ENCODE peak calls at places on chromosomes 2 and 18, in ten cellular contexts. One of them, this sample, is unnamed. For H3K4me1, the result is how much of the 10 kb centered on the place peaks cover.

GRCh38 chr18:50611529-50611941 is 51.6 kb downstream of the MAPK4 start:
- DNase-seq in endothelial cell of umbilical vein: no peak
- DNase-seq in neural progenitor cell: no peak
- DNase-seq in body of pancreas: no peak
- DNase-seq in adrenal gland: peak
- DNase-seq in PC-9: no peak
- DNase-seq in neuronal stem cell: no peak
- DNase-seq in testis: peak
- DNase-seq in heart right ventricle: no peak
- DNase-seq in mucosa of descending colon: no peak
- DNase-seq in this sample: no peak

GRCh38 chr2:23753291-23754006 is 173.5 kb downstream of the ATAD2B start:
- DNase-seq in heart right ventricle: no peak
- DNase-seq in body of pancreas: no peak
- DNase-seq in endothelial cell of umbilical vein: no peak
- DNase-seq in testis: no peak
- DNase-seq in PC-9: no peak
- DNase-seq in adrenal gland: no peak
- DNase-seq in neural progenitor cell: no peak
- DNase-seq in neuronal stem cell: no peak
- DNase-seq in mucosa of descending colon: no peak
- DNase-seq in this sample: no peak

GRCh38 chr18:79439201-79440023 is 43.7 kb downstream of the NFATC1 start:
- DNase-seq in body of pancreas: no peak
- DNase-seq in PC-9: no peak
- DNase-seq in testis: no peak
- DNase-seq in adrenal gland: no peak
- DNase-seq in endothelial cell of umbilical vein: no peak
- DNase-seq in mucosa of descending colon: no peak
- DNase-seq in heart right ventricle: no peak
- DNase-seq in neural progenitor cell: no peak
- DNase-seq in neuronal stem cell: no peak
- DNase-seq in this sample: no peak

GRCh38 chr2:152861349-152861942 is 143.0 kb downstream of the ARL6IP6 start:
- DNase-seq in endothelial cell of umbilical vein: peak
- DNase-seq in mucosa of descending colon: no peak
- DNase-seq in testis: peak
- DNase-seq in neuronal stem cell: no peak
- DNase-seq in adrenal gland: no peak
- DNase-seq in body of pancreas: peak
- DNase-seq in heart right ventricle: peak
- DNase-seq in PC-9: peak
- DNase-seq in neural progenitor cell: peak
- DNase-seq in this sample: no peak

GRCh38 chr2:166647935-166648334 is 153.9 kb upstream of the SCN7A start:
- DNase-seq in testis: no peak
- DNase-seq in PC-9: no peak
- DNase-seq in neuronal stem cell: no peak
- DNase-seq in mucosa of descending colon: no peak
- DNase-seq in adrenal gland: no peak
- DNase-seq in heart right ventricle: no peak
- DNase-seq in endothelial cell of umbilical vein: no peak
- DNase-seq in neural progenitor cell: no peak
- DNase-seq in body of pancreas: no peak
- DNase-seq in this sample: no peak

GRCh38 chr2:26401739-26402541 is at the start of gene DRC1:
- DNase-seq in neuronal stem cell: peak
- DNase-seq in neural progenitor cell: peak
- DNase-seq in endothelial cell of umbilical vein: peak
- DNase-seq in adrenal gland: peak
- DNase-seq in PC-9: peak
- DNase-seq in heart right ventricle: peak
- DNase-seq in body of pancreas: peak
- DNase-seq in mucosa of descending colon: peak
- DNase-seq in testis: peak
- DNase-seq in this sample: peak

GRCh38 chr18:55587341-55588000 is 521 bp downstream of the TCF4 start:
- DNase-seq in heart right ventricle: peak
- DNase-seq in body of pancreas: no peak
- DNase-seq in PC-9: no peak
- DNase-seq in adrenal gland: peak
- DNase-seq in endothelial cell of umbilical vein: peak
- DNase-seq in neuronal stem cell: no peak
- DNase-seq in neural progenitor cell: peak
- DNase-seq in testis: peak
- DNase-seq in mucosa of descending colon: no peak
- DNase-seq in this sample: peak

GRCh38 chr2:150479075-150479915 is 8.2 kb downstream of the RND3 start:
- DNase-seq in endothelial cell of umbilical vein: peak
- DNase-seq in neural progenitor cell: no peak
- DNase-seq in neuronal stem cell: no peak
- DNase-seq in mucosa of descending colon: no peak
- DNase-seq in testis: no peak
- DNase-seq in body of pancreas: no peak
- DNase-seq in heart right ventricle: no peak
- DNase-seq in adrenal gland: no peak
- DNase-seq in PC-9: peak
- DNase-seq in this sample: no peak

GRCh38 chr2:164145093-164145987 is 409.5 kb upstream of the FIGN start:
- DNase-seq in adrenal gland: no peak
- DNase-seq in PC-9: no peak
- DNase-seq in testis: no peak
- DNase-seq in body of pancreas: no peak
- DNase-seq in endothelial cell of umbilical vein: no peak
- DNase-seq in neuronal stem cell: no peak
- DNase-seq in mucosa of descending colon: no peak
- DNase-seq in neural progenitor cell: no peak
- DNase-seq in heart right ventricle: no peak
- DNase-seq in this sample: no peak

GRCh38 chr2:157741819-157742484 is 113.3 kb upstream of the ACVR1C start:
- DNase-seq in adrenal gland: no peak
- DNase-seq in endothelial cell of umbilical vein: no peak
- DNase-seq in heart right ventricle: no peak
- DNase-seq in mucosa of descending colon: no peak
- DNase-seq in PC-9: no peak
- DNase-seq in testis: no peak
- DNase-seq in neuronal stem cell: no peak
- DNase-seq in neural progenitor cell: no peak
- DNase-seq in body of pancreas: no peak
- DNase-seq in this sample: no peak

GRCh38 chr2:10977003-10977402 is 65.3 kb downstream of the KCNF1 start:
- DNase-seq in heart right ventricle: no peak
- DNase-seq in body of pancreas: no peak
- DNase-seq in adrenal gland: no peak
- DNase-seq in mucosa of descending colon: no peak
- DNase-seq in neuronal stem cell: no peak
- DNase-seq in endothelial cell of umbilical vein: no peak
- DNase-seq in neural progenitor cell: no peak
- DNase-seq in PC-9: no peak
- DNase-seq in testis: no peak
- DNase-seq in this sample: no peak

GRCh38 chr2:127735044-127735443 is 33.7 kb downstream of the SFT2D3 start:
- DNase-seq in heart right ventricle: no peak
- DNase-seq in body of pancreas: no peak
- DNase-seq in testis: no peak
- DNase-seq in endothelial cell of umbilical vein: no peak
- DNase-seq in adrenal gland: no peak
- DNase-seq in PC-9: no peak
- DNase-seq in neural progenitor cell: no peak
- DNase-seq in mucosa of descending colon: no peak
- DNase-seq in neuronal stem cell: no peak
- DNase-seq in this sample: no peak

GRCh38 chr2:43210125-43210466 is 16.3 kb downstream of the ZFP36L2 start:
- DNase-seq in neural progenitor cell: no peak
- DNase-seq in endothelial cell of umbilical vein: no peak
- DNase-seq in PC-9: no peak
- DNase-seq in adrenal gland: no peak
- DNase-seq in body of pancreas: no peak
- DNase-seq in mucosa of descending colon: peak
- DNase-seq in testis: no peak
- DNase-seq in heart right ventricle: no peak
- DNase-seq in neuronal stem cell: no peak
- DNase-seq in this sample: no peak

DNA sequence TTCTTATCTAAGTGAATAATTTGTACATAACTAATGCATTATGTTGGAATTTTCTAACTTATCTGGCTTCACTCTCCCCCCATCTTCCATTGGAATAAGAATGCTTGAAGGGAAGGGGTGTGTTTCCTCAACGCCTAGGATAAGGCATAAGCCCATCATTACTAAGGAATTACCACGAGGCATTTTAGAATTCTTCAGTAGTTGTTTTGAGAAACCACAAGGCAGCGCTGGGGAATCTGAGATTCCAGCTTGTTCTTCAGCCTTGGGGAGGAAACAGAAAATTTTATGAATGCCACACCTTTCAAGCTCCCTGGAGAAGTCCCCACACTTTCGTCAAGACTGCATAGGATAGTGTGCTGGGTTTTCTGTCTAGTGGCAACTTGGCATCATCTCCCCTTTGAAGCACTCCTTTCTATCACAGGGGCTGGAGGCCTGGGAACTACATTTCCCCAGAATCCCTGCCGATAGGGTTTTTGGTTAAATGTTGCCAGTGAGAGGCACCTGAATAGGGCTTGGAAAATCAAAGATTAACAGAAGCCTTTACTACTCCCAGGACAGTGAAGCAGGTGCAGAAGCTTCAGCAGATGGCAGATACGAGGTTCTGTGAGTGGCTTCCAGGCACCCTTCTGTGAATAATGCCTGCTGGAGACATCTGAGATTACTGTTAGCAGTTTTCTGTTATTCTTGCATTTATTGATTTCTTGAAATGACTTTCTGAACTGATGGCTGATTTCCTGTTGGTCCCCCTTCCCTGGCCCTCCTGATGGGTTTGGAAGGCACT is 192.7 kb upstream of the REV1 start:
- DNase-seq in body of pancreas: no peak
- DNase-seq in endothelial cell of umbilical vein: no peak
- DNase-seq in neuronal stem cell: no peak
- DNase-seq in mucosa of descending colon: no peak
- DNase-seq in PC-9: no peak
- DNase-seq in testis: no peak
- DNase-seq in heart right ventricle: no peak
- DNase-seq in adrenal gland: no peak
- DNase-seq in neural progenitor cell: no peak
- DNase-seq in this sample: no peak
- H3K4me1 ChIP-seq in body of pancreas: under half
- H3K4me1 ChIP-seq in endothelial cell of umbilical vein: under half
- H3K4me1 ChIP-seq in neuronal stem cell: under half
- H3K4me1 ChIP-seq in mucosa of descending colon: under half
- H3K4me1 ChIP-seq in PC-9: under half
- H3K4me1 ChIP-seq in testis: under half
- H3K4me1 ChIP-seq in heart right ventricle: under half
- H3K4me1 ChIP-seq in adrenal gland: under half
- H3K4me1 ChIP-seq in neural progenitor cell: under half
- H3K4me1 ChIP-seq in this sample: under half

DNA sequence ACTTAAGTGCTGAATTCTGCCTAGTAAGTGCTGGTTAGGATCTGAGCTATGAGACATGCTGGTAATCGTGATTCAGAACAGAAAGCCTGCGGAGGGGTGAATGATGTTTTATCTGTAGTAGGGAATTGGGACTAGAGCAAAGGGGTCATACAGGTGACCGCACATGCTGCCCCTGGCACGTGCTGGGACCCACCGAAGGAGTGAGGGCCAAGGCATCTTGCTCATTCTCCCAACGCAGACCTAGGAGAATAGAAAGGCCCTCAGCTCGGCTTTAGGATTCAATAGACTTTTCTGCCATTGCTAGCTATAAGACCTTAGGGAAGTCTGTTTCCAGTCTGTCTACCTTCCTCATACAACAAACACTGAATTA is 8.8 kb upstream of the SMAD7 start:
- DNase-seq in PC-9: no peak
- DNase-seq in body of pancreas: no peak
- DNase-seq in neuronal stem cell: no peak
- DNase-seq in heart right ventricle: no peak
- DNase-seq in testis: no peak
- DNase-seq in adrenal gland: no peak
- DNase-seq in mucosa of descending colon: no peak
- DNase-seq in neural progenitor cell: no peak
- DNase-seq in endothelial cell of umbilical vein: no peak
- DNase-seq in this sample: no peak
- H3K4me1 ChIP-seq in PC-9: under half
- H3K4me1 ChIP-seq in body of pancreas: under half
- H3K4me1 ChIP-seq in neuronal stem cell: under half
- H3K4me1 ChIP-seq in heart right ventricle: under half
- H3K4me1 ChIP-seq in testis: under half
- H3K4me1 ChIP-seq in adrenal gland: under half
- H3K4me1 ChIP-seq in mucosa of descending colon: under half
- H3K4me1 ChIP-seq in neural progenitor cell: under half
- H3K4me1 ChIP-seq in endothelial cell of umbilical vein: under half
- H3K4me1 ChIP-seq in this sample: under half

DNA sequence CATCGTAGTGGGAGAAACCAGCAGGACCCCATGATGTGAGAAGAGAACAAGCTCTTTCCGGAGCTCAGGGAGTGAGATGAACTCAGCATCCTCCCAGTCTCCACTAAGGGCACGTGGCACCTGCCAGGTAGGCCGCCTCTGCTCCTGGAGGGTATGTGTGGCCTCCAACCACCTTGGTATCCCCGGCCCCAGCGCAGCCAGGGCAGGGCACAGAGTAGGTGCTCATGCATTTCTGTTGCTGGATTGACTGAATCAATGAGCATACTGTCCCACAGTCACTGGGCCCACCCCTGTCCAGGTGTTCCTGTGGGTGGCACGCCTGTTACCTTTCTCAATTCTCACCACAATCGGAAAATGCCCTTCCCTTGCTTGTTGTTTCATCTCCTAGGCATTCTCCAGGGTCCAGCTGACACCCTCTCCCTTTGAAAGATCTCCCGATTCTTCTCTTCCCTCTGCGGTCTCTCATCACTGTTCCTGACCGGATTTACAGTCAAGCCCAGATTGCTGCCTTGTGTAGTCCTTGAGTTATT is 138.5 kb upstream of the SMAD2 start:
- DNase-seq in neuronal stem cell: no peak
- DNase-seq in mucosa of descending colon: no peak
- DNase-seq in body of pancreas: no peak
- DNase-seq in heart right ventricle: no peak
- DNase-seq in neural progenitor cell: no peak
- DNase-seq in endothelial cell of umbilical vein: no peak
- DNase-seq in PC-9: no peak
- DNase-seq in testis: no peak
- DNase-seq in adrenal gland: no peak
- DNase-seq in this sample: no peak
- H3K4me1 ChIP-seq in neuronal stem cell: under half
- H3K4me1 ChIP-seq in mucosa of descending colon: under half
- H3K4me1 ChIP-seq in body of pancreas: under half
- H3K4me1 ChIP-seq in heart right ventricle: under half
- H3K4me1 ChIP-seq in neural progenitor cell: under half
- H3K4me1 ChIP-seq in endothelial cell of umbilical vein: under half
- H3K4me1 ChIP-seq in PC-9: under half
- H3K4me1 ChIP-seq in testis: under half
- H3K4me1 ChIP-seq in adrenal gland: under half
- H3K4me1 ChIP-seq in this sample: under half

DNA sequence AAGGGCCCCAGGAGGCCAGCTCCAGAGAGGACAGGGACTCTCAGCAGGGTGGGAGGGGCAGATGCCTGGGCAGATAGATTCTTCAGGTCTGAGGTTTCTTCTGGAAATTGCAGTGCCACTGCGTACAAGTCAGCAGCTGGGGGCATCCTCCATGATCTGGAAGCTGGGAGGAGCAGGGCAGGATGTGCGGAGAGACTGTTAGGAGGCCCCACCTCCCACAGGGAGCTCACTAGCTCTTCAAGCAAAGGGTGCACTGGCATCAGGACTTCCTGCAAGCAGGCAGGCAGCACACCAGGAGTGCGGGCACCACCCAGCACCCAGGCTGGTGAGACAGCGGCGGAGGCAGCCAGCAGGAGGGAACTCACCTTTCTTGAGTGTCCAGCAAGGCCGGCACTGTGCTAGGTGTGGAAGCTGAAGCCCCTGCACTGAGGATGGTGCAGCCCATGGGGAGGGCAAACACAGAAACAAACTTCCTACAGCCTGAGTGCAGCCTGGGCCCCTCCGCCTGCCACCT is 100.8 kb upstream of the ID2 start:
- DNase-seq in testis: no peak
- DNase-seq in neural progenitor cell: no peak
- DNase-seq in heart right ventricle: no peak
- DNase-seq in endothelial cell of umbilical vein: no peak
- DNase-seq in PC-9: no peak
- DNase-seq in adrenal gland: no peak
- DNase-seq in neuronal stem cell: no peak
- DNase-seq in mucosa of descending colon: peak
- DNase-seq in body of pancreas: no peak
- DNase-seq in this sample: no peak
- H3K4me1 ChIP-seq in testis: under half
- H3K4me1 ChIP-seq in neural progenitor cell: under half
- H3K4me1 ChIP-seq in heart right ventricle: under half
- H3K4me1 ChIP-seq in endothelial cell of umbilical vein: under half
- H3K4me1 ChIP-seq in PC-9: under half
- H3K4me1 ChIP-seq in adrenal gland: half or more
- H3K4me1 ChIP-seq in neuronal stem cell: under half
- H3K4me1 ChIP-seq in mucosa of descending colon: under half
- H3K4me1 ChIP-seq in body of pancreas: under half
- H3K4me1 ChIP-seq in this sample: under half

This sample was measured in heart left ventricle.